ENCODE peak calls at places on chromosomes 5 and 9, in six cellular contexts. D is A549, E is endothelial cell of umbilical vein, R is K562, K is SK-N-SH, U is HepG2. L is an unnamed sample.
A peak's percentile ranks its signal among the peaks of the same experiment; 100 is the strongest.

GRCh38 chr9:79471577-79472543 is 99.9 kb upstream of the TLE4 start:
- DNase-seq in D (no peak), R (no peak), U (no peak), E (peak; percentile 14), K (peak; percentile 18), L (peak; percentile 13)

GRCh38 chr9:122580360-122580759 is 2.8 kb downstream of the OR1L8 start:
- DNase-seq in K (no peak), U (no peak), D (peak; percentile 18), R (peak; percentile 64), E (peak; percentile 83), L (no peak)

GRCh38 chr9:89608646-89609335 is 4.0 kb downstream of the GADD45G start:
- DNase-seq in K (no peak), D (no peak), E (no peak), R (no peak), U (no peak), L (no peak)

GRCh38 chr5:60010328-60010727 is 116.8 kb upstream of the PDE4D start:
- DNase-seq in E (no peak), U (no peak), D (no peak), K (no peak), R (no peak), L (no peak)

GRCh38 chr9:105959491-105959890 is 265.1 kb downstream of the TMEM38B start:
- DNase-seq in E (no peak), K (no peak), D (no peak), U (no peak), R (no peak), L (no peak)

GRCh38 chr5:14869286-14870164 is 2.1 kb downstream of the ANKH start:
- DNase-seq in U (no peak), E (no peak), K (no peak), D (no peak), R (no peak), L (no peak)

GRCh38 chr5:32087086-32088082 is 86.7 kb downstream of the GOLPH3 start:
- DNase-seq in K (no peak), D (no peak), U (no peak), R (no peak), E (no peak), L (no peak)

GRCh38 chr5:112126982-112127381 is 292.1 kb downstream of the EPB41L4A start:
- DNase-seq in K (no peak), U (no peak), D (no peak), R (no peak), E (no peak), L (no peak)

GRCh38 chr5:139574641-139575312 is 13.6 kb downstream of the UBE2D2 start:
- DNase-seq in E (peak; percentile 58), R (peak; percentile 62), U (peak; percentile 52), D (peak; percentile 44), K (peak; percentile 43), L (no peak)

GRCh38 chr9:129968690-129969485 is 74.1 kb downstream of the FNBP1 start:
- DNase-seq in R (peak; percentile 11), U (no peak), D (no peak), E (peak; percentile 96), K (no peak), L (no peak)

GRCh38 chr5:32170303-32171170 is 3.6 kb downstream of the GOLPH3 start:
- DNase-seq in D (no peak), K (peak; percentile 45), R (no peak), E (peak; percentile 41), U (no peak), L (no peak)

GRCh38 chr5:73783823-73784222 is 157.8 kb downstream of the ARHGEF28 start:
- DNase-seq in E (peak; percentile 48), R (no peak), K (no peak), D (no peak), U (peak; percentile 26), L (no peak)

GRCh38 chr9:36148652-36149051 is 12.1 kb downstream of the GLIPR2 start:
- DNase-seq in E (peak; percentile 86), K (peak; percentile 94), U (peak; percentile 63), D (peak; percentile 91), R (peak; percentile 68), L (no peak)

GRCh38 chr9:116285320-116285719 is 131.7 kb downstream of the PAPPA start:
- DNase-seq in U (no peak), K (no peak), E (no peak), D (no peak), R (no peak), L (peak; percentile 19)

GRCh38 chr9:110742741-110743371 is 74.3 kb downstream of the MUSK start:
- DNase-seq in E (peak; percentile 86), D (no peak), R (no peak), K (no peak), U (no peak), L (peak; percentile 19)

GRCh38 chr5:132490484-132491367 is at the start of gene IRF1:
- DNase-seq in U (peak; percentile 91), E (peak; percentile 97), R (peak; percentile 96), D (peak; percentile 97), K (peak; percentile 99), L (peak; percentile 93)

GRCh38 chr5:132493241-132493640 is 2.7 kb upstream of the IRF1 start:
- DNase-seq in U (no peak), D (no peak), E (no peak), R (no peak), K (no peak), L (no peak)

GRCh38 chr5:132491368-132492364 is 1.1 kb upstream of the IRF1 start:
- DNase-seq in R (no peak), E (no peak), K (no peak), U (no peak), D (no peak), L (peak; percentile 30)

GRCh38 chr5:132493821-132494220 is 3.2 kb upstream of the IRF1 start:
- DNase-seq in U (no peak), D (no peak), K (no peak), E (no peak), R (no peak), L (no peak)

DNA sequence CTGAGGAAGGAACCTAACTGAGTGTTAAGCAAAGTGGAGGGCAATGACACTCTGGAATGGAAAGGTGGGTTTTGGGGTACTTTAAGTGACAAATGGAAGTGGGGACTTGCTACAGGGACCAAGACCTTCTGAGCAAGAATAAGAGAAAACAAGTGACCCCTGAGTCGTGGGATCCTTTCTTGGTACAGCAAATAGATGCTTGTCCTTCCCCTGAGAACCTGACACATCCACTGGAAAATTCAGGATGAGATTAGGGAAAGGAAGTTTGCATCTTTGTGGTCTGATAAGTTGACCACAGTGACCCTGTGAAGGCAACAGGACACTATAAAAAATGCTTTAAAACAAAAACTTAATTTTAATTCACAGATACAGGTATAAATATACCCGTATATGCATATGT is 1.8 kb upstream of the IRF1 start:
- DNase-seq in K (no peak), E (no peak), U (no peak), R (no peak), D (no peak), L (no peak)
- TF ChIP-seq MAX in K (no peak), E (no peak), U (no peak), R (no peak), D (no peak), L (no peak)

DNA sequence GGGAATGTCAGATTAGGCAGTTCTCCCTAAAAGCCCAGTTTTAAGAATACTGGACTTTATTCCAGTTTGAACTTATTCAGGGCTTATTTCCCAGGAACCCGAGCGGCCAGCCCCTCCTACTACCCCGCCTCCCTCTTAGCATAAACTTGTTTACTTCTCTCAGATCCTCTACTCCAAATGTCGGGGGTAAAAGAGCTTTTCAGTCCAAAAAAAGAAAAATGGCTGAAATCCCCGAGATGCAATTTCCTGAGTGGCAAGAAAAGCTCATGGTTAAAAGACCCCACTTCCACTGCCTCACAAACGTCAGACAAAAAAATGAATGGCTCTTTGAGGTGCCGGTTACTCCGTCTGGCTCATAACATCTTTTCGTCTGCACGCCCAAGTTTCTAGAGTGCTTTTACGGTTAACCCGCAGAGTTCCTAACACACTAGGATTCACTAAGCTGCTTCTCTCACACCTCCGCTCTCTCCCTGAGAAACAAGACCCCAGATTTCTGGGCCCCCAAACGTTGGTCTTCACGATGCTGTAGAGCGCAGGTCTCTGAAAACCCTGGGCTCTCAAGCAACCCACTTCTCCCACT is 404 bp downstream of the BRD8 start:
- DNase-seq in K (peak; percentile 55), R (peak; percentile 56), U (peak; percentile 23), D (peak; percentile 43), E (peak; percentile 60), L (no peak)
- TF ChIP-seq MAX in K (no peak), R (no peak), U (no peak), D (no peak), E (no peak), L (no peak)

DNA sequence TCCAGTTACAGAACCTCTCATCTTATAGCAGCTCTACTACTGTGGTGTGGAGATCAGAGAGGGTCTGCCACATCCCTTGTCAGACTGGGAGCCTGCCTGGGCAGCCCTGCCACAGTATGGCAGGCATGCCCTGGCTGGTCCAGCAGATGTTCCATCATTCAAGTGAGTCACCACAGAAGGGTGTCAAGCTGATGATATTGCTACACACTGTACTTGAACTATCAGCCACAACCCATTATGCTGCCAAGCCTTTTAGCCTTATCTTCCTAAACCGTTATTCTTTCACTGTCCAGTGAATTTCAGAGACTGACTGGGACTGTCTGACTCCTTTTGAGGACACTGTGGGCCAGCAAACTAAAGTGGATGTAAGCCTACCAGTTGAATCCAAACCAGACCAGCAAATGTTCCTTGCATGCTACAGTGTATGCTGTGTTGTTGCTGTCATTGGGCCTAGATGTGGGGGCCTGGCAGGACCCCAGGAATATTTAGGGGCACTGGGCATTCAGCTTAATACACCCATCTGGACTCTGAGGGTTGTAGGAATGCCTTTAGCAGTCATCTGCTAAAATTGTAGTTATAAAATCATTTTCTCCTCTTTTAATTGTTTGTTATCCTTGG is 202.6 kb downstream of the NR3C1 start:
- DNase-seq in E (no peak), K (no peak), D (no peak), R (peak; percentile 74), U (no peak), L (no peak)
- TF ChIP-seq MAX in E (no peak), K (peak; percentile 47), D (no peak), R (peak; percentile 34), U (no peak), L (no peak)

GRCh38 chr5:34854459-34855174 is 15.7 kb downstream of the TTC23L start:
- DNase-seq in E (no peak), U (no peak), R (no peak), K (no peak), D (no peak), L (no peak)
- TF ChIP-seq MAX in E (no peak), U (no peak), R (no peak), K (no peak), D (no peak), L (no peak)

GRCh38 chr5:157182143-157182757 is 1.6 kb downstream of the ITK start:
- DNase-seq in U (no peak), R (no peak), K (no peak), D (no peak), E (no peak), L (no peak)
- TF ChIP-seq MAX in U (no peak), R (no peak), K (no peak), D (no peak), E (no peak), L (no peak)

GRCh38 chr9:80866576-80867227 is 822.6 kb downstream of the TLE1 start:
- DNase-seq in U (no peak), K (no peak), R (no peak), E (no peak), D (no peak), L (no peak)
- TF ChIP-seq MAX in U (no peak), K (no peak), R (no peak), E (no peak), D (no peak), L (no peak)